ENCODE peak calls at places on chromosomes 16 and 17, in eight cellular contexts. V is stomach, Q is lower lobe of right lung, I is heart left ventricle, B is cardiac muscle cell, U is mesendoderm, L is PC-3, N is endodermal cell. R is an unnamed sample.
A peak's percentile ranks its signal among the peaks of the same experiment; 100 is the strongest.

GRCh38 chr17:2885751-2886150 is 89.5 kb downstream of the RAP1GAP2 start:
- DNase-seq in I (no peak), V (no peak), Q (no peak), N (peak; percentile 62), L (no peak), B (no peak), U (no peak), R (no peak)

GRCh38 chr16:87236516-87237115 is 80.6 kb downstream of the C16orf95 start:
- DNase-seq in N (no peak), U (no peak), B (no peak), I (no peak), Q (no peak), V (no peak), L (no peak), R (no peak)

GRCh38 chr17:59435238-59435637 is 103.8 kb downstream of the YPEL2 start:
- DNase-seq in U (no peak), Q (no peak), I (no peak), B (peak; percentile 82), V (no peak), N (no peak), L (peak; percentile 97), R (no peak)

GRCh38 chr17:75289122-75289831 is at the start of gene SLC25A19:
- DNase-seq in L (peak; percentile 99), Q (peak; percentile 99), I (peak; percentile 98), B (peak; percentile 99), U (peak; percentile 100), V (peak; percentile 99), N (peak; percentile 100), R (peak; percentile 99)

GRCh38 chr17:75231071-75231470 is 25.6 kb downstream of the NUP85 start:
- DNase-seq in V (no peak), N (no peak), L (no peak), Q (no peak), U (no peak), B (no peak), I (no peak), R (no peak)

GRCh38 chr17:36858119-36859002 is 78.9 kb upstream of the LHX1 start:
- DNase-seq in U (peak; percentile 53), N (peak; percentile 43), I (no peak), Q (no peak), V (no peak), B (no peak), L (peak; percentile 11), R (no peak)

GRCh38 chr17:74360993-74361612 is 565 bp downstream of the BTBD17 start:
- DNase-seq in Q (no peak), B (no peak), I (no peak), U (peak; percentile 78), L (no peak), N (peak; percentile 69), V (no peak), R (no peak)

GRCh38 chr16:12082207-12082606 is 105.7 kb downstream of the SNX29 start:
- DNase-seq in I (no peak), U (no peak), Q (peak; percentile 24), B (no peak), L (no peak), V (no peak), N (no peak), R (no peak)

GRCh38 chr17:7839890-7840260 is 5.9 kb downstream of the KDM6B start:
- DNase-seq in Q (no peak), L (no peak), V (no peak), B (peak; percentile 47), I (no peak), U (no peak), N (peak; percentile 41), R (no peak)

GRCh38 chr16:75029854-75030253 is 31.0 kb downstream of the ZNRF1 start:
- DNase-seq in L (peak; percentile 72), Q (no peak), N (no peak), U (no peak), I (no peak), V (no peak), B (no peak), R (no peak)

GRCh38 chr17:5758651-5759050 is 174.3 kb upstream of the NLRP1 start:
- DNase-seq in V (no peak), B (peak; percentile 44), L (peak; percentile 56), U (peak; percentile 95), I (no peak), N (peak; percentile 91), Q (no peak), R (no peak)

GRCh38 chr16:54285414-54286066 is 1.0 kb downstream of the IRX3 start:
- DNase-seq in U (peak; percentile 37), N (peak; percentile 73), L (no peak), I (peak; percentile 41), V (peak; percentile 56), B (peak; percentile 50), Q (no peak), R (no peak)

GRCh38 chr17:81917565-81918332 is at the start of gene SIRT7:
- DNase-seq in U (peak; percentile 78), V (peak; percentile 83), N (peak; percentile 98), Q (peak; percentile 82), I (peak; percentile 72), B (peak; percentile 75), L (peak; percentile 89), R (peak; percentile 44)

GRCh38 chr17:74960739-74961342 is 11.7 kb downstream of the HID1 start:
- DNase-seq in N (peak; percentile 96), Q (peak; percentile 80), B (peak; percentile 54), U (peak; percentile 90), V (peak; percentile 55), L (no peak), I (no peak), R (no peak)

GRCh38 chr17:61926831-61927210 is 961 bp downstream of the INTS2 start:
- DNase-seq in N (no peak), B (no peak), L (no peak), U (no peak), I (no peak), Q (no peak), V (no peak), R (no peak)

GRCh38 chr16:105521-105920 is 27.5 kb downstream of the MPG start:
- DNase-seq in N (peak; percentile 68), U (peak; percentile 31), V (no peak), L (no peak), I (no peak), B (no peak), Q (no peak), R (no peak)

GRCh38 chr17:21199856-21200255 is 14.1 kb downstream of the TMEM11 start:
- DNase-seq in U (no peak), I (no peak), N (peak; percentile 72), L (no peak), B (no peak), V (no peak), Q (no peak), R (no peak)

GRCh38 chr17:80889897-80890550 is 101.6 kb upstream of the CHMP6 start:
- DNase-seq in V (no peak), Q (peak; percentile 28), U (no peak), B (no peak), L (no peak), I (no peak), N (no peak), R (no peak)

GRCh38 chr17:17387461-17388362 is 84.5 kb downstream of the NT5M start:
- DNase-seq in U (peak; percentile 78), V (peak; percentile 69), Q (peak; percentile 69), N (peak; percentile 96), L (peak; percentile 74), B (no peak), I (no peak), R (no peak)

GRCh38 chr16:12257926-12258561 is 281.5 kb downstream of the SNX29 start:
- DNase-seq in U (peak; percentile 56), I (no peak), N (peak; percentile 86), V (no peak), Q (no peak), L (peak; percentile 12), B (no peak), R (peak; percentile 22)

DNA sequence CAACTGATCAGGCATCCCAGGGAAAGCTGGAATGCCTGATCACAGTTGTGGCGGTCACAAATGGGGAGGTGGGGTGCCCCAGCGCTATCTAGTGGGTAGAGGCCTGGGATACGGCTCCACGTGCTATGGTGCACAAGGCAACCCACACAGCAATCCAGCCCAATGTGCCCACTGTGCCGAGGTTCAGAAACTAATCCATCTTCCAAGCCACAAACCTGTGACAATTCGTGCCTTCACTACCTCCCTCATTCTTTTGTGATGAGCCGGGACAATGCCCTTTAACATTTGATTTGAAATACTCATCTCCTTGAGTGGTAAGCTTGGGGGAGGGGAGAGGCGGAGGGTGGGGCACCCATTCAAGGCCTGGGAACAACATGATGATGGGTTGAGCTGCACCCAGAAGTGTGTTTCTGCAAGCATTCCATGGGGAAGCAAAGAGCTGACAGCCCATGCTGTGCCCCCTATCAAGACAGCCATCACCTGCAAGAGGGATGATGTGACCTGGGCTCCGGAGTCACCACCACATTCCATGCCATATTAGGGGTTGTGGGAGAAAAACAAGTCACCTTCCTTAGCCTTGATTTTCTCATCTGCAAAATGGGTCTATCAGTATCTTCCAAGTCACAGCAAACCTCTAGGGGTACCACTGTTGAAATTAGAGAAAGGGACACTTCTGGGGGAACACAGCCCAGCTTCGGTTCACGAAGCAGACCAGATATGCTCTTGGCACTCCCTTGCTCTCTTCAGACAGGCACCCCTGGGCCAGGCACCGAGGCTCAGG is 3.7 kb downstream of the ELOB start:
- DNase-seq in I (no peak), B (no peak), N (no peak), Q (peak; percentile 20), L (peak; percentile 50), V (no peak), U (peak; percentile 20), R (no peak)
- H3K4me1 ChIP-seq in I (peaks cover 2% of the 10 kb centered on the region), B (peaks cover 2% of the 10 kb centered on the region), N (no peaks in the 10 kb centered on the region), Q (peaks cover 26% of the 10 kb centered on the region), L (peaks cover 17% of the 10 kb centered on the region), V (peaks cover 76% of the 10 kb centered on the region), U (peaks cover 2% of the 10 kb centered on the region), R (peaks cover 19% of the 10 kb centered on the region)

DNA sequence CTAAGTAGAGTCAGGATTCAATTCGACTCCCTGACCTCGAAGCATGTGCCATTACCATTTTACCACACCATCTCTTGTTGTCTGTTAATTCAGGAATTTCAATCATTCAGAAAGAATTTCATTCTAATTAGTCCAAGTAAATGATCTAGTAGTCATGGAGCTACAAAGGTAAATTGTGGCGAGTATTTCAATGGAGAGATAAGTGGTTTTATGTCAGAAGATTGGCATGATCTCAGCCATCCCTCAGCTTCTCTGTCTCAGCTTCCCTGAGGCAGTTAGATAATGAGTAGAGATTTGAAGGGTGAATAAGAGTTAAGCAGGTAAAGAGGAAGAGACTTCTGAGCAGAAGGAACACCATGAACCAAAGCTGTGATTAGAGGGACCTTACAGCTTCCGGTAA is 93.6 kb downstream of the HS3ST4 start:
- DNase-seq in I (no peak), N (no peak), V (no peak), L (no peak), Q (no peak), U (peak; percentile 83), B (no peak), R (no peak)
- H3K4me1 ChIP-seq in I (no peaks in the 10 kb centered on the region), N (no peaks in the 10 kb centered on the region), V (no peaks in the 10 kb centered on the region), L (no peaks in the 10 kb centered on the region), Q (no peaks in the 10 kb centered on the region), U (peaks cover 2% of the 10 kb centered on the region), B (no peaks in the 10 kb centered on the region), R (no peaks in the 10 kb centered on the region)

GRCh38 chr17:77698903-77699615 is 259.4 kb upstream of the TNRC6C start:
- DNase-seq in V (no peak), U (no peak), B (no peak), Q (no peak), I (no peak), N (peak; percentile 42), L (no peak), R (no peak)
- H3K4me1 ChIP-seq in V (peaks cover 12% of the 10 kb centered on the region), U (no peaks in the 10 kb centered on the region), B (no peaks in the 10 kb centered on the region), Q (no peaks in the 10 kb centered on the region), I (no peaks in the 10 kb centered on the region), N (no peaks in the 10 kb centered on the region), L (no peaks in the 10 kb centered on the region), R (no peaks in the 10 kb centered on the region)

DNA sequence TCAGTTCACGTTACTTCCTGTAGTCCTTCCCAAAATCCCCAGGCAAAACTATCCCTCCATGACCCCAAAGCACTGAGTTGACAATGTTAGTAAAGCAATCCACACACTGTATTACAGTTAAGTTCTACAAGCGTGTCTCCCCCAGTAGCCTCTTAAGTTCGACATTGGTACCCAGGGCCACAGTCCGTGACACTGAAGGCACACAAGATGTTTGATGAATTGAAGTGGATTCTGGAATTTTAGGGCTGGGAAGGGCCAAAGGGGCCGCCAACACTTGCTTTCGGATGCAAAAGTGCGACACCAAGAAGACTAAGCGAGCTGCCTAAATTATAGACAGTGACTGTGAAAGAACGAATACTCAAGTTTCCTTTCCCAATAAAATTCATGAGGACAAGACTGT is 1.5 kb downstream of the VPS35 start:
- DNase-seq in Q (no peak), B (no peak), U (peak; percentile 11), V (no peak), L (peak; percentile 8), I (no peak), N (no peak), R (no peak)
- H3K4me1 ChIP-seq in Q (peaks cover 49% of the 10 kb centered on the region), B (peaks cover 28% of the 10 kb centered on the region), U (peaks cover 7% of the 10 kb centered on the region), V (peaks cover 76% of the 10 kb centered on the region), L (peaks cover 23% of the 10 kb centered on the region), I (no peaks in the 10 kb centered on the region), N (peaks cover 5% of the 10 kb centered on the region), R (peaks cover 30% of the 10 kb centered on the region)

R was measured in gastrocnemius medialis.